ENCODE peak calls at places on chromosomes 6 and 20, in five cellular contexts. E is A549, R is upper lobe of left lung, S is K562, A is body of pancreas. I is an unnamed sample.

GRCh38 chr6:34555328-34555727 is 801 bp downstream of the SPDEF start:
- ATAC-seq in S (no peak), R (no peak), A (no peak), E (peak; percentile 8), I (no peak)

GRCh38 chr20:25160897-25161296 is 34.6 kb upstream of the ENTPD6 start:
- ATAC-seq in A (no peak), E (no peak), R (no peak), S (no peak), I (no peak)

GRCh38 chr6:11752350-11752749 is 26.3 kb downstream of the ADTRP start:
- ATAC-seq in E (no peak), A (no peak), S (no peak), R (no peak), I (no peak)

GRCh38 chr6:152309648-152310047 is 327.5 kb downstream of the SYNE1 start:
- ATAC-seq in S (no peak), A (no peak), R (no peak), E (no peak), I (no peak)

GRCh38 chr6:168941036-168941435 is 312.6 kb downstream of the THBS2 start:
- ATAC-seq in A (no peak), R (no peak), E (no peak), S (no peak), I (no peak)

GRCh38 chr6:3893914-3894313 is 44.7 kb downstream of the FAM50B start:
- ATAC-seq in S (no peak), E (no peak), A (no peak), R (no peak), I (no peak)

GRCh38 chr20:17874271-17875105 is 94.1 kb downstream of the SNX5 start:
- ATAC-seq in E (peak; percentile 60), A (peak; percentile 40), S (no peak), R (peak; percentile 72), I (peak; percentile 57)

GRCh38 chr6:125251516-125252229 is 50.1 kb downstream of the HDDC2 start:
- ATAC-seq in S (peak; percentile 47), R (no peak), E (no peak), A (no peak), I (no peak)

GRCh38 chr6:87220997-87221396 is 65.6 kb downstream of the ZNF292 start:
- ATAC-seq in E (no peak), A (no peak), R (no peak), S (no peak), I (no peak)

GRCh38 chr6:117174835-117175360 is 90.5 kb upstream of the VGLL2 start:
- ATAC-seq in A (no peak), E (no peak), S (no peak), R (no peak), I (no peak)

GRCh38 chr6:167827062-167827587 is 414 bp downstream of the AFDN start:
- ATAC-seq in A (peak; percentile 31), S (no peak), R (no peak), E (no peak), I (peak; percentile 32)

GRCh38 chr6:150189176-150189575 is 46.3 kb downstream of the PPP1R14C start:
- ATAC-seq in R (no peak), E (no peak), S (no peak), A (no peak), I (no peak)

GRCh38 chr20:21352703-21353102 is 44.6 kb downstream of the NKX2-4 start:
- ATAC-seq in S (no peak), R (no peak), A (no peak), E (no peak), I (no peak)

GRCh38 chr20:47146703-47147102 is 209.8 kb downstream of the ZMYND8 start:
- ATAC-seq in A (no peak), R (no peak), E (no peak), S (no peak), I (no peak)

GRCh38 chr6:157089258-157089657 is 234.1 kb downstream of the TMEM242 start:
- ATAC-seq in E (peak; percentile 40), A (no peak), S (no peak), R (peak; percentile 66), I (no peak)

GRCh38 chr6:11705069-11705468 is 73.5 kb downstream of the ADTRP start:
- ATAC-seq in A (no peak), R (no peak), S (no peak), E (no peak), I (no peak)

GRCh38 chr6:162998777-162999176 is 271.0 kb downstream of the PACRG start:
- ATAC-seq in R (no peak), S (no peak), E (no peak), A (no peak), I (no peak)

GRCh38 chr6:129133770-129134192 is 250.8 kb downstream of the LAMA2 start:
- ATAC-seq in S (no peak), R (peak; percentile 17), E (no peak), A (peak; percentile 37), I (peak; percentile 60)

GRCh38 chr6:73679009-73679408 is 17.0 kb upstream of the CD109 start:
- ATAC-seq in R (no peak), S (no peak), E (no peak), A (no peak), I (no peak)

GRCh38 chr6:151763303-151763702 is 44.2 kb upstream of the ESR1 start:
- ATAC-seq in R (peak; percentile 76), S (peak; percentile 68), A (no peak), E (peak; percentile 79), I (peak; percentile 41)

GRCh38 chr6:32114853-32115252 is 5.7 kb upstream of the TNXB start:
- ATAC-seq in A (no peak), S (no peak), R (no peak), E (no peak), I (no peak)

DNA sequence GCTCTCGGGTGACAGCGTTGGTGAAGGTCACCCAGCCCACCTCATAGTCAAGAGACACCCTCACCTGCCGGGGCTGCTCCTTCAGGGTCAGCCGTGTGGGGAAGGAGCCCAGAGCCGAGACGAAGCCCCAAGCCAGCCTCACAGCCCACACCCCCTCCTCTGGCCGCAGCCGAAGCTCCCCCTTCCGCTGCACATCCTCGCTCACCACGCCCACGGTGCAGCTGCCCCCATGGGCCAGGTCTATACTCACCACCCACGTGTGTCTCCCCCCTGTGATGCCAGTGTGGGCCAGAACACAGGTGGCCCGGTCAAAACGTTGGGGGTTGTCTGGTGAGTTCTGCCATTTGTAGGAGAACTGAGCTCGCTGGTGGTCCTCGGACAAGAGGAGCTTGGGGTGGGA is 7.0 kb downstream of the TRIM10 start:
- ATAC-seq in S (no peak), E (no peak), A (no peak), R (no peak), I (no peak)
- H3K4me3 ChIP-seq in S (no peak overlapping the region), E (no peak overlapping the region), A (no peak overlapping the region), R (no peak overlapping the region), I (no peak overlapping the region)

GRCh38 chr20:266604-267562 is 9.4 kb downstream of the DEFB132 start:
- ATAC-seq in E (peak; percentile 95), R (peak; percentile 96), A (peak; percentile 95), S (peak; percentile 91), I (peak; percentile 88)
- TF ChIP-seq POLR2A in E (peak; percentile 51), R (no peak), A (no peak), S (peak; percentile 68), I (no peak)

DNA sequence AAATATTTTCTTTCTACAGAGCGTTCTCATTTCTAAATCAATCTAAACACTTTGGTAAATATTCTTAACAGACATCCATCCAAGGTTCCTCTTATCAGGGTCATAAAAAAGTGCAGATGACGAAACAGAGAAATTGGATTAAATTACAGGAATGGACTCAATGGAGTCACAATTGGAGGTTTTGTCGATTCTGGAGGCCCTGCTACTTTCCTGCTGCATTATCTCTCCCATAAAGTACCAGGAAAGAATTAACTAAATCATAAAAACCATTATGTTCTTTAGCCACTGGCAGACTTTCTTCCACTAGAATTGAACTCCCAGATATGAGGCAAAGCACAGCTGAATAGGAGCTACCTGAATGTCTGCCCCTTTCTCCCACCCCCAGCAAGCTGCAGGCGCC is 610.6 kb downstream of the HDGFL1 start:
- ATAC-seq in A (no peak), E (no peak), R (no peak), S (no peak), I (no peak)
- H3K4me3 ChIP-seq in A (no peak overlapping the region), E (no peak overlapping the region), R (no peak overlapping the region), S (no peak overlapping the region), I (no peak overlapping the region)

GRCh38 chr6:41561931-41562632 is 15.9 kb downstream of the FOXP4 start:
- ATAC-seq in S (no peak), A (no peak), E (no peak), R (no peak), I (no peak)

GRCh38 chr6:41559655-41560439 is 13.7 kb downstream of the FOXP4 start:
- ATAC-seq in R (no peak), A (no peak), E (no peak), S (no peak), I (no peak)

GRCh38 chr6:41561386-41561785 is 15.2 kb downstream of the FOXP4 start:
- ATAC-seq in S (no peak), R (no peak), A (peak; percentile 70), E (no peak), I (no peak)

GRCh38 chr6:41562633-41562975 is 16.4 kb downstream of the FOXP4 start:
- ATAC-seq in S (no peak), E (no peak), R (no peak), A (no peak), I (no peak)

DNA sequence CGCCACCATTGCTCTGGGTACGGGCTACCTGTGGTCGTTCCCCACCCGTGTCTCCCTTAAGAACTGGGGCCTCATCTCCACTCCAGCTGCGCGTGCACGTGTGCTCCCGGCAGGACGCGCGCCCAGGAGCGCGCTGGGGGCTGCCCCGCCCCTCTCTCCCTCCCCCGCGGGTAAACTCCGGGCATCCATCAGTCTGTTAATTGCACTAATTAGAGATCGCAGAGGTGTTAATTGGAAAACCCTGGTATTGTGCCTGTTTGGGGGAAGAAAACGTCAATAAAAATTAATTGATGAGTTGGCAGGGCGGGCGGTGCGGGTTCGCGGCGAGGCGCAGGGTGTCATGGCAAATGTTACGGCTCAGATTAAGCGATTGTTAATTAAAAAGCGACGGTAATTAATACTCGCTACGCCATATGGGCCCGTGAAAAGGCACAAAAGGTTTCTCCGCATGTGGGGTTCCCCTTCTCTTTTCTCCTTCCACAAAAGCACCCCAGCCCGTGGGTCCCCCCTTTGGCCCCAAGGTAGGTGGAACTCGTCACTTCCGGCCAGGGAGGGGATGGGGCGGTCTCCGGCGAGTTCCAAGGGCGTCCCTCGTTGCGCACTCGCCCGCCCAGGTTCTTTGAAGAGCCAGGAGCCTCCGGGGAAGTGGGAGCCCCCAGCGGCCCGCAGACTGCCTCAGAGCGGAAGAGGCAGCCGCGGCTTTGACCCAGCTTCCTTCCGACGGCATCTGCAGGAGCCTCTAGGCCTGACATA is 14.4 kb downstream of the FOXP4 start:
- ATAC-seq in S (no peak), R (peak; percentile 27), A (peak; percentile 56), E (no peak), I (peak; percentile 74)
- TF ChIP-seq POLR2A in S (no peak), R (no peak), A (peak; percentile 43), E (no peak), I (no peak)

DNA sequence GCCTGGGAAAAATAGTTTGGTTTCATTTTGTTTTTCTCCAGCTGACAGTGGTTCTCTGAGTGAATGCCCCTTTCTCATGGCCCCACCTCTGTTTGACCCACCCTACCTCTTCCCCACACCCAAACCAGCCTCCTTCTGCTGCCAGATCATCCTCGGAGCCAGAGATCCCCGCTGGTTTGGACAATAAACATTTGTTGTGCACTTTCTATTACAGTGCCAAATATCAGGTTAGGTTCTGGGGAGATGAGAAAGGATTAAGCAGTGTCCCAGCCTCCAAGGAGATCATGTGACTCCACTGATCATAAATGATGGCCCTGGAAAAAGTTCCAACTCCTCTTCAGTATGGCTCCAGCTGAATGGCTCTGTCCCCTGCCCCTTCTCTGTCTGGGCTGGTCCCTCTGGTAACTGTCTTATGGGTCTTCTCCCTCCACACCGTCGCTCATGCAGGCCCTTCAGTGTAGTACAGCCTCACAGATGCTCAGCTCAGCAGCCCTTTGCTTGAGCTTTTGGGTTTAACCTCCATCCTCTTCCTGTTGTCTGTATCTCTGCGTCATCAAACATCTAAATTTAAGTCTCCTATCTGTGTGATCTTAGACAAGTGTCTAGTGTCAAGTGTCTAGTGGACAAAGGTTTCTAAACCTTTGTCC is 17.1 kb upstream of the SERPINB1 start:
- ATAC-seq in A (no peak), E (no peak), S (peak; percentile 38), R (no peak), I (no peak)
- H3K4me3 ChIP-seq in A (no peak overlapping the region), E (no peak overlapping the region), S (peak overlapping the region; percentile 22), R (peak overlapping the region; percentile 20), I (peak overlapping the region; percentile 19)